ENCODE peak calls at places on chromosomes 13 and 19, in ten cellular contexts. T, O, S, M, E, K, D, V, C and Y are unnamed samples.

GRCh38 chr13:37995052-37995451 is 125.5 kb upstream of the TRPC4 start:
- DNase-seq in T (peak), O (no peak), S (no peak), M (no peak), E (peak), K (no peak), D (no peak), V (no peak), C (no peak), Y (no peak)

GRCh38 chr19:343451-343931 is 1.1 kb downstream of the MIER2 start:
- DNase-seq in T (peak), O (no peak), S (no peak), M (no peak), E (peak), K (no peak), D (no peak), V (no peak), C (no peak), Y (no peak)

GRCh38 chr13:45847554-45848224 is 3.9 kb downstream of the SIAH3 start:
- DNase-seq in T (no peak), O (no peak), S (peak), M (no peak), E (no peak), K (no peak), D (peak), V (no peak), C (no peak), Y (no peak)

GRCh38 chr13:25971499-25972145 is 80.2 kb downstream of the SHISA2 start:
- DNase-seq in T (no peak), O (no peak), S (no peak), M (no peak), E (peak), K (peak), D (no peak), V (no peak), C (no peak), Y (no peak)

GRCh38 chr13:109145631-109146030 is 516.2 kb downstream of the MYO16 start:
- DNase-seq in T (peak), O (peak), S (no peak), M (no peak), E (peak), K (peak), D (no peak), V (peak), C (peak), Y (peak)

GRCh38 chr19:51626675-51627074 is 3.5 kb downstream of the SIGLEC5 start:
- DNase-seq in T (no peak), O (no peak), S (no peak), M (no peak), E (no peak), K (no peak), D (no peak), V (no peak), C (no peak), Y (no peak)

GRCh38 chr13:33174980-33175379 is 110.6 kb downstream of the STARD13 start:
- DNase-seq in T (no peak), O (no peak), S (no peak), M (no peak), E (no peak), K (no peak), D (no peak), V (no peak), C (no peak), Y (no peak)

GRCh38 chr13:109159650-109160309 is 530.4 kb downstream of the MYO16 start:
- DNase-seq in T (no peak), O (no peak), S (no peak), M (no peak), E (no peak), K (no peak), D (no peak), V (no peak), C (no peak), Y (no peak)

GRCh38 chr13:77545626-77546412 is 10.3 kb downstream of the SCEL start:
- DNase-seq in T (no peak), O (no peak), S (no peak), M (no peak), E (no peak), K (no peak), D (no peak), V (no peak), C (no peak), Y (no peak)

GRCh38 chr19:35223856-35224505 is 4.6 kb downstream of the FAM187B start:
- DNase-seq in T (peak), O (no peak), S (no peak), M (no peak), E (no peak), K (no peak), D (no peak), V (no peak), C (no peak), Y (peak)

GRCh38 chr19:32598022-32598421 is 17.0 kb downstream of the PDCD5 start:
- DNase-seq in T (no peak), O (no peak), S (no peak), M (no peak), E (no peak), K (no peak), D (no peak), V (no peak), C (no peak), Y (no peak)

GRCh38 chr13:109922518-109922917 is 136.1 kb upstream of the IRS2 start:
- DNase-seq in T (peak), O (no peak), S (no peak), M (no peak), E (no peak), K (no peak), D (no peak), V (no peak), C (no peak), Y (no peak)

GRCh38 chr13:110517505-110518149 is 43.9 kb downstream of the RAB20 start:
- DNase-seq in T (no peak), O (no peak), S (no peak), M (no peak), E (no peak), K (no peak), D (no peak), V (no peak), C (no peak), Y (no peak)

GRCh38 chr13:38308736-38309135 is 40.9 kb upstream of the UFM1 start:
- DNase-seq in T (peak), O (no peak), S (no peak), M (no peak), E (no peak), K (no peak), D (no peak), V (no peak), C (no peak), Y (no peak)

GRCh38 chr13:99303863-99304521 is 3.2 kb downstream of the GPR183 start:
- DNase-seq in T (no peak), O (no peak), S (no peak), M (no peak), E (no peak), K (no peak), D (no peak), V (no peak), C (no peak), Y (no peak)

GRCh38 chr19:13102666-13103584 is at the start of gene LYL1:
- DNase-seq in T (no peak), O (peak), S (peak), M (no peak), E (peak), K (no peak), D (peak), V (peak), C (peak), Y (peak)

GRCh38 chr19:12800873-12801465 is 631 bp downstream of the PRDX2 start:
- DNase-seq in T (no peak), O (peak), S (peak), M (no peak), E (peak), K (no peak), D (peak), V (peak), C (no peak), Y (no peak)

GRCh38 chr19:1571358-1571757 is 3.2 kb upstream of the MEX3D start:
- DNase-seq in T (no peak), O (no peak), S (no peak), M (no peak), E (no peak), K (no peak), D (no peak), V (no peak), C (no peak), Y (no peak)

GRCh38 chr13:96816874-96817273 is 177.4 kb downstream of the OXGR1 start:
- DNase-seq in T (no peak), O (no peak), S (peak), M (no peak), E (peak), K (no peak), D (no peak), V (no peak), C (no peak), Y (no peak)

GRCh38 chr19:12496480-12496879 is 11.9 kb upstream of the ZNF709 start:
- DNase-seq in T (no peak), O (no peak), S (no peak), M (no peak), E (no peak), K (no peak), D (no peak), V (no peak), C (no peak), Y (no peak)

GRCh38 chr13:60135344-60135743 is 28.4 kb downstream of the DIAPH3 start:
- DNase-seq in T (no peak), O (no peak), S (no peak), M (no peak), E (no peak), K (no peak), D (no peak), V (no peak), C (no peak), Y (no peak)

GRCh38 chr13:34124912-34125311 is 307.0 kb downstream of the RFC3 start:
- DNase-seq in T (no peak), O (no peak), S (no peak), M (no peak), E (no peak), K (no peak), D (no peak), V (no peak), C (no peak), Y (no peak)

GRCh38 chr19:2167896-2168618 is 4.3 kb downstream of the DOT1L start:
- DNase-seq in T (no peak), O (peak), S (no peak), M (peak), E (no peak), K (no peak), D (peak), V (no peak), C (peak), Y (peak)

GRCh38 chr19:38831142-38831605 is 420 bp downstream of the ECH1 start:
- DNase-seq in T (peak), O (peak), S (peak), M (peak), E (peak), K (peak), D (peak), V (no peak), C (no peak), Y (peak)

GRCh38 chr13:73522937-73523336 is 464.1 kb downstream of the KLF5 start:
- DNase-seq in T (no peak), O (no peak), S (peak), M (no peak), E (peak), K (no peak), D (no peak), V (no peak), C (no peak), Y (no peak)

GRCh38 chr13:52737900-52738299 is 1.7 kb downstream of the CNMD start:
- DNase-seq in T (no peak), O (no peak), S (no peak), M (no peak), E (no peak), K (no peak), D (no peak), V (no peak), C (no peak), Y (no peak)

GRCh38 chr19:55809381-55810058 is 22.3 kb downstream of the NLRP11 start:
- DNase-seq in T (no peak), O (peak), S (peak), M (no peak), E (peak), K (peak), D (peak), V (peak), C (peak), Y (peak)

GRCh38 chr13:22738357-22738756 is 442.4 kb upstream of the SGCG start:
- DNase-seq in T (no peak), O (no peak), S (no peak), M (no peak), E (no peak), K (no peak), D (no peak), V (no peak), C (no peak), Y (no peak)

GRCh38 chr13:22736768-22737092 is 444.0 kb upstream of the SGCG start:
- DNase-seq in T (no peak), O (no peak), S (no peak), M (no peak), E (no peak), K (no peak), D (no peak), V (no peak), C (no peak), Y (no peak)

GRCh38 chr13:22744688-22745452 is 435.9 kb upstream of the SGCG start:
- DNase-seq in T (no peak), O (no peak), S (peak), M (no peak), E (no peak), K (no peak), D (no peak), V (no peak), C (no peak), Y (no peak)

GRCh38 chr13:22736084-22736767 is 444.6 kb upstream of the SGCG start:
- DNase-seq in T (no peak), O (no peak), S (peak), M (no peak), E (no peak), K (no peak), D (no peak), V (no peak), C (no peak), Y (no peak)

DNA sequence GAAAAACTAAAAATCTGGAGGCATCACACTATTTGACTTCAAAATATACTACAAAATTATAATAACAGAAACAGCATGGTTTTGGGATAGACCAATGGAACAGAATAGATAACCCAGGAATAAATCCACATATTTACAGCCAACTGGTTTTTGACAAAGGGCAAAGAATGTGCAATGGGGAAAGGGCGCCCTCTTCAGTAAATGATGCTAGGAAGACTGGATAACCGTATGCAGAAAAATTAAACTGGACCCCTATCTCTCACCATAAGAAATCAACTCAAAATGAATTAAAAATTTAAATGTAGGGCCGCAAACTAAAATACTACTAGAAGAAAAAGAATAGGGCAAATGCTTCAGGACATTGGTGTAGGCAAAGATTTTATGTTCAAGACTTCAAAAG is 440.5 kb upstream of the SGCG start:
- DNase-seq in T (no peak), O (no peak), S (no peak), M (no peak), E (peak), K (no peak), D (no peak), V (no peak), C (no peak), Y (no peak)
- TF ChIP-seq CTCF in T (no peak), O (peak), S (peak), M (no peak), E (peak), K (no peak), D (no peak), V (no peak), C (no peak), Y (no peak)

GRCh38 chr13:29593605-29594297 is 1.7 kb downstream of the SLC7A1 start:
- DNase-seq in T (no peak), O (no peak), S (no peak), M (no peak), E (no peak), K (no peak), D (no peak), V (no peak), C (no peak), Y (no peak)

GRCh38 chr13:29589234-29589633 is 6.3 kb downstream of the SLC7A1 start:
- DNase-seq in T (peak), O (peak), S (no peak), M (no peak), E (no peak), K (no peak), D (no peak), V (no peak), C (no peak), Y (no peak)

GRCh38 chr13:29587645-29588044 is 7.8 kb downstream of the SLC7A1 start:
- DNase-seq in T (peak), O (no peak), S (no peak), M (no peak), E (no peak), K (no peak), D (no peak), V (no peak), C (no peak), Y (no peak)

GRCh38 chr13:29591310-29591709 is 4.2 kb downstream of the SLC7A1 start:
- DNase-seq in T (no peak), O (no peak), S (no peak), M (no peak), E (no peak), K (no peak), D (no peak), V (no peak), C (no peak), Y (no peak)

GRCh38 chr13:29589967-29590366 is 5.5 kb downstream of the SLC7A1 start:
- DNase-seq in T (no peak), O (no peak), S (peak), M (no peak), E (peak), K (no peak), D (no peak), V (no peak), C (no peak), Y (no peak)
- TF ChIP-seq CTCF in T (no peak), O (no peak), S (peak), M (no peak), E (peak), K (no peak), D (no peak), V (no peak), C (no peak), Y (no peak)

GRCh38 chr13:21341637-21342422 is 117.3 kb downstream of the ZDHHC20 start:
- DNase-seq in T (no peak), O (no peak), S (no peak), M (no peak), E (no peak), K (no peak), D (no peak), V (no peak), C (no peak), Y (no peak)

GRCh38 chr13:21338651-21339278 is 120.3 kb downstream of the ZDHHC20 start:
- DNase-seq in T (no peak), O (no peak), S (no peak), M (no peak), E (peak), K (no peak), D (no peak), V (no peak), C (no peak), Y (no peak)

GRCh38 chr13:21342699-21343442 is 116.2 kb downstream of the ZDHHC20 start:
- DNase-seq in T (no peak), O (no peak), S (no peak), M (no peak), E (no peak), K (no peak), D (no peak), V (no peak), C (no peak), Y (no peak)

GRCh38 chr13:21336609-21337008 is 122.5 kb downstream of the ZDHHC20 start:
- DNase-seq in T (no peak), O (no peak), S (no peak), M (no peak), E (no peak), K (no peak), D (no peak), V (no peak), C (no peak), Y (no peak)

GRCh38 chr13:21338156-21338555 is 120.9 kb downstream of the ZDHHC20 start:
- DNase-seq in T (no peak), O (no peak), S (no peak), M (no peak), E (peak), K (no peak), D (no peak), V (no peak), C (no peak), Y (no peak)
- TF ChIP-seq CTCF in T (no peak), O (no peak), S (peak), M (no peak), E (peak), K (no peak), D (no peak), V (no peak), C (no peak), Y (no peak)

DNA sequence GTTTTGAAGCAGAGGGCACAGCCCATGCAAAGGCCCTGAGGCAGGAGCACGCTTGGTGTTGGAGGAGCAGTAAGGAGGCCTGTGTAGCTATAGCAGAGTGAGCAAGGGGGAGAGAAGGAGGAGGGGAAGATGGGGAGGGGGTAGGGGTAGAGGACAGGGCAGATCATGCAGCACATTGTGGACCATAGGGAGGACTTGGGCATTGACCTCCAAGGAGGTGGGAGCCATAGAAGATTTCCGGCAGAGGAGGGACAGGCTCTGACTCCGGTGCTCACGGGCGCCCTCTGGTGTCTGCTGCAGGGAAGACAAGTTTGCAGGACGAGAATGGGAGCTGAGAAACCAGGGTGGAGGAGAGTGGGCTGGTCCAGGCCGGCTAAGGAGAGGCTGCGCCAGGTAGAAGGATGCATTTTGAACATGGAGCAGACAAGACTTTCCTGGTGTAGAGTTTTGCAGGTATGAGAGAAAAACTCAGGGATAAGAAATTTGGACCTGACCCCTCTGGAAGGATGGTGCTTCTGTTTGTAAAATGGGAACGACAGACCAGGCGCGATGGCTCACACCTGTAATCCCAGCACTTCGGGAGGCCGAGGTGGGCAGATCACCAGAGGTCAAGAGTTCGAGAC is 13.7 kb upstream of the CREB3L3 start:
- DNase-seq in T (peak), O (peak), S (peak), M (peak), E (peak), K (peak), D (peak), V (peak), C (peak), Y (peak)
- TF ChIP-seq CTCF in T (peak), O (peak), S (peak), M (no peak), E (peak), K (peak), D (peak), V (peak), C (peak), Y (peak)

DNA sequence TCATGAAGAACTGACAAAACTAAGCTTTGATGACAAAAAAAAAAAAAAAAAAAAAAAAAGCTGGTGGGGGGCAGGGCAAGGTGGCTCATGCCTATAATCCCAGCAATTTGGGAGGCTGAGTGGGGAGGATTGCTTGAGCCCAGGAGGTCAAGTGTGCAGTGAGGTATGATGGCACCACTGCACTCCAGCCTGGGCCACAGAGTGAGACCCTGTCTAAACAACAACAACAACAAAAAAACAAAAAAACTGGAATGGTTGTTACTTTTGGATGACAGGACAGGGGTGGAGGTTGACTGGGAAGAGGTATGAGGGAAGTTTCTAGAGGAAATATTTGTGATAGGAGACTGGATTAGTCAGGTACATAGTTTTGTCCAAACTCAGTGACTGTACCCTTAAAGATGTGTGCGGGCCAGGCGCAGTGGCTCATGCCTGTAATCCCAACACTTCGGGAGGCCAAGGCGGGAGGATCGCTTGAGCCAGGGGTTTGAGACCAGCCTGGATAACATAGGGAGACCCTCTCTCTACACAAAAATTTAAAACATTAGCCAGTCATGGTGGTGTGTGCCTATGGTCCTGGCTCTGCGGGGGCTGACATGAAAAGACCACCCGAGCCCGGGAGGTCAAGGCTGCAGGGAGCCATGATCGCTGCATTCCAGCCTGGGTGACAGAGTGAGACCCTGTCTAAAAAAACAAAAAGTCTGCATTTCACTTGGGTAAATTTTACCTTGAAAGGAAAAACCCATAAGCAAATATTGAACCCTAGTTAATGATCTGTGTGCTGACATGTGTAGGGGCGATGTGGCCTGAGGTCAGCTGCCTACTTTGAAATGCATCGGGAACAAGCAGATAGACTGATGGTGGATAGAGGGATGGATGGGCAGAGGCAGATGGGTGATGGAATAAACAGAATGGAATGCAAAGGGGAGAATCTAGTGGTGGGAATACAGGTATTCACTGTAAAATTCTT is 37.0 kb downstream of the CERS4 start:
- DNase-seq in T (no peak), O (no peak), S (no peak), M (no peak), E (no peak), K (no peak), D (no peak), V (no peak), C (no peak), Y (no peak)
- TF ChIP-seq CTCF in T (no peak), O (no peak), S (no peak), M (no peak), E (no peak), K (no peak), D (no peak), V (no peak), C (no peak), Y (no peak)

GRCh38 chr13:57128909-57129308 is 11.8 kb upstream of the PRR20A start:
- DNase-seq in T (no peak), O (no peak), S (peak), M (no peak), E (peak), K (no peak), D (no peak), V (no peak), C (no peak), Y (no peak)
- TF ChIP-seq CTCF in T (no peak), O (no peak), S (peak), M (no peak), E (peak), K (no peak), D (no peak), V (no peak), C (no peak), Y (no peak)